ENCODE peak calls at places on chromosome 18, in four cellular contexts. U is IMR-90, G is neural progenitor cell, L is heart left ventricle. N is an unnamed sample.

GRCh38 chr18:48460929-48461583 is 51.9 kb upstream of the ZBTB7C start:
- DNase-seq in U (peak), G (no peak), L (no peak), N (no peak)

GRCh38 chr18:40414155-40414754 is 1540.8 kb upstream of the PIK3C3 start:
- DNase-seq in U (peak), G (no peak), L (no peak), N (no peak)

GRCh38 chr18:26756556-26756955 is 109.0 kb downstream of the AQP4 start:
- DNase-seq in U (no peak), G (no peak), L (no peak), N (no peak)

GRCh38 chr18:44510376-44510775 is 170.3 kb upstream of the SETBP1 start:
- DNase-seq in U (no peak), G (no peak), L (no peak), N (no peak)

GRCh38 chr18:22559414-22560282 is 141.9 kb upstream of the CTAGE1 start:
- DNase-seq in U (peak), G (peak), L (peak), N (no peak)

GRCh38 chr18:907880-908512 is 3.3 kb downstream of the ADCYAP1 start:
- DNase-seq in U (no peak), G (peak), L (no peak), N (no peak)

GRCh38 chr18:34787931-34788532 is 77.9 kb downstream of the DTNA start:
- DNase-seq in U (peak), G (peak), L (peak), N (no peak)

GRCh38 chr18:44741551-44741950 is 60.9 kb downstream of the SETBP1 start:
- DNase-seq in U (no peak), G (no peak), L (no peak), N (no peak)

DNA sequence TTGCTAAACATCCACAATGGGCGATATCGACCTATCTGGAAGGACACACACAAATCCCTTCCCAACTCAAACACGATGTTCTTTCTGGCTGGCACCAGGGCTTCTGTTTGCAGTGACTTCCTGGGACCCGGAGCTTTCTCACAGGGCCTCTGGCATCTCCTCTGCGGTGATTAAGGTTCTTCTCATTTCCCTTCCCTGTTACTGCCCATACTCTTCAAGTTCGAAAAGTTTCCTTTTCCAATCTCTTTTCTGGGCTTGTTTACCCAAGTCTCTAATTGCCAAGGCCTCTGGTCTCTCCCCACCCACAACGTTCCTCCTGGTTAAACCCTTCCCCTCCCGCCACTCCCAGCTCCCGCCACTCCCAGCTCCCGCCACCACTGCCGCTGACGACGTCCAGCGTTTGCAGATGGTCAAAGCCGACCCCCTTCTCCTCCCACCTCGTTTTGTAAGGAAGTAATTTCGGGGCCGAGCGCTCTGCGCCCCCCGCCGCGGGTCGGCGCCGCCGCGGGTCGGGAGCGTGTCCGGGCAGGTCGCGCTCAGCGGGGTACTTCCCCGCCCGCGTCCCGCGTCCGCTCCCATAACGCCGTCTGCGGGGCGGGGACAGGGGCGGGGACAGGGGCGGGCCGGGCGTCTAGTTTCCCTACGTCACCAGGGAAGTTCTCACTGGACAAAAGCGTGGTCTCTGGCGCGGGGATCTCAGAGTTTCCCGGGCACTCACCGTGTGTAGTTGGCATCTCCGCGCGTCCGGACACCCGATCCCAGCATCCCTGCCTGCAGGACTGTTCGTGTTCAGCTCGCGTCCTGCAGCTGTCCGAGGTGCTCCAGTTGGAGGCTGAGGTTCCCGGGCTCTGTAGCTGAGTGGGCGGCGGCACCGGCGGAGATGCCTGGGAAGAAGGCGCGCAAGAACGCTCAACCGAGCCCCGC is at the start of gene PMAIP1:
- DNase-seq in U (peak), G (peak), L (peak), N (peak)
- TF ChIP-seq CTCF in U (no peak), G (no peak), L (no peak), N (no peak)

DNA sequence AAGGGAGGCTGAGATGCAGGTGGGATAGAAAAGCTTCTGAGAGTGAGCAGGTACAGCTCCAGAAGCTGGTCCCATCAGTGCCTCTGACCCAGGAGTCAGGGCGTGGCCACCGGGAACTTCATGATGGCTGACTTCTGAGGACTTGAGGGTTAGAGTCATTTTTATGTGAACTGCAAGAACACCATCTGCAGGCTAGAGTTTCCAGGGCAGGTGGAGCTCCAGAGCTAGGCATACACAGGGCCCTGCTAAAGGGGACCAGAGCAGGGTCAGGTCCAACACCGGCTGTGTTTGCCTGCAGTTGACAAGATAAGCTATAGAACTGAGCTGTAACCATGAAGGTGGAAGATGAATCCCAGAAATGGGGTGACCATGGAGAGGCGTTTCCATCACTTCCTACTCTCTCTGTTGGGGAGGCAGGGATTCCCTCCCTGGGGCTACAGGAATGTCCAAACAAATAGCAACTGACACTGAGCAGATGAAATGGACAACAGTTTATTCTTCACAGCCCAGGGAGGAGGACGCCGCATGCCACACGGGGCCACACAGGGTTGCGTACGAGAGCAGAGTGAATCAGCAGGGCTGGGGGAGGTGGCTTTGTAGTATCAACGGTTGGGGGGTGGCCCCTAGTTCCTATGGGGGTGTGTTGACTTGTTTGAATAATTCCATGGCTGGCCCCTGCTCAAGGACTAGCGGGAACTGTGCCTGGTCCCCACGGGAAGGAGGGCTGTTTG is 77.6 kb upstream of the ZNF516 start:
- DNase-seq in U (no peak), G (no peak), L (no peak), N (no peak)
- TF ChIP-seq CTCF in U (no peak), G (no peak), L (no peak), N (no peak)

DNA sequence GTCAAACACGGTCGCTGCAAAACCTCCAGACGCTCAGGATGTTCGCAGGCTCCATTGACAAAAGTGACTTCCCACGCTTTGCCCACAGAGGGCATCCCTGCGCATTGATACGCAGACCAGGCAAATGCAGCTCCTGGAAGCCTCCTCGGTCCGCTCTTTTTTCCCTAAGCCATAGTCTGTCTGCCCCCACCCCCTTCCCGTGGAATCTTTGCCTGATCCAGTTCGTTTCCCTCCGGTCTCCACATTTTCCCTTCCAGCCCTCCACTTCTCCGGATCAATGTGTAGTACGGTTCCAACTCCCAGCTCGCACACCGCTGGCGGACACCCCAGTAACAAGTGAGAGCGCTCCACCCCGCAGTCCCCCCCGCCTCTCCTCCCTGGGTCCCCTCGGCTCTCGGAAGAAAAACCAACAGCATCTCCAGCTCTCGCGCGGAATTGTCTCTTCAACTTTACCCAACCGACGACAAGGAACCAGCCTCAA is at the start of gene DCC:
- DNase-seq in U (peak), G (peak), L (no peak), N (no peak)
- TF ChIP-seq CTCF in U (peak), G (peak), L (peak), N (no peak)

DNA sequence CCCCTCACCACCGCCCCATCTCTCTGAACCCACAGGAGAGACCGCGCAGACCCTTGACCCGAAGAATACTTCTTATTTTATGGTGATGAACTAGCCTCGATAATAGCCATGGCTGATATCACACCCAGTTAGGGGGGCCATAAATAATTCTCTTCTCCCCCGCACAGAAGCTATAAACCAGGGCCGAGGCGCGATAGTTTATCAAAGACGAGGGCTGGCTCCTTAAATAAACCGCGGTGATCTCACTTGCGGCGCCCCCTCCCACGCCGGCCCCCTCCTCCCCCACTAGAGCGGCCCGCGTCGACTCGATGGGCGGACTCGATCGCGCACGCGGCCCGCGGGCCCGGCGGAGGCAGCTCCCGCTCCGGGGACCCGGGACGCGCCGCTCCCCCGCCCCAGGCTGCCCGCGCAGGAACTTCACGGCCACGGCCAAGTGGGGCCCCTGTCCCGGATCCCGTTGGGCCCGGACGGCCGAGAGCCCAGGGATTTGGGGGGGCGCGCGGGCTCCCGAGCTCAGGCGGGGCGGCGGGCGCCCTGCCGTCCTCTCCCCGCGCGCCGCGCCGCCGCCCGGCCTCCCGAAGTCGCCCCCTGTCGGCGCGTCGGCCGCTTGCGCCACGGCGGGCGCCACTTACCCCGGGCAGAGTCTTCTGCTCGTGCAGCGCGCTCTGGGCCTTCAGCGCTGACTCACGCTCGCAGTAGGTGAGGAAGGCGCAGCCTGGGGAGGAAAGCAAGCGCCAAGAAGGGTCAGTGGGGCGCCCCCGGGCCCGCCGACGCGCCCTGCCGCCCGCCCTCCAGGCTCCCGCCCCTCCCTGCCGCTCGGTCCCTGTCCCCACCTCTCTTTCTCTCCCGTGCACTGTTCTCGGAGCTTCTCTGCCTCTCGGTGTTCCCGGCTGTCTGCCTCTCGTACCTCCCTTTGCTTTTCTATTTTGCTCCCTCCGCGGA is 80.4 kb downstream of the CELF4 start:
- DNase-seq in U (peak), G (peak), L (no peak), N (no peak)
- TF ChIP-seq CTCF in U (peak), G (peak), L (peak), N (no peak)

GRCh38 chr18:24402209-24402785 is 4.7 kb upstream of the OSBPL1A start:
- DNase-seq in U (no peak), G (no peak), L (no peak), N (no peak)
- TF ChIP-seq CTCF in U (peak), G (peak), L (no peak), N (no peak)

DNA sequence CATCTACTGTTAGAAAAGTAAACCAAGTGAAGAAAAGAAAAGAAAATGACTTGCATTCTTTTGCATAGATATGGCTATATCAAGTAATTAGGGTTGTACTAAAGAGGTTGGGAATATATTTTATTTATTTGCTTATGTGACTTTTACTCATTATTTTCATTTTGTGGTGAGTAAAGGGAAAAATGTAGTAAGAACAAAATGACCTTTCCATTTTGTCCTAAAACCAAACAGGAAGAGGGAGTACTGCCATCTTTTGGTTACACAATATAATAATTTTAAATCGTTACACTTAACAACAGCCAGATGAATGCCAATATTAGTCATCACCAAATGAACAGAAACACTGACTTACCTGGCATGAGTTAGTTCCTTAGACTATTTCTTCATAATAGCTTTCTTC is 47.3 kb upstream of the NDUFV2 start:
- DNase-seq in U (peak), G (no peak), L (no peak), N (no peak)
- TF ChIP-seq CTCF in U (peak), G (peak), L (no peak), N (no peak)

GRCh38 chr18:49728542-49728941 is 84.8 kb downstream of the ACAA2 start:
- DNase-seq in U (no peak), G (peak), L (no peak), N (no peak)
- TF ChIP-seq CTCF in U (peak), G (peak), L (peak), N (no peak)

DNA sequence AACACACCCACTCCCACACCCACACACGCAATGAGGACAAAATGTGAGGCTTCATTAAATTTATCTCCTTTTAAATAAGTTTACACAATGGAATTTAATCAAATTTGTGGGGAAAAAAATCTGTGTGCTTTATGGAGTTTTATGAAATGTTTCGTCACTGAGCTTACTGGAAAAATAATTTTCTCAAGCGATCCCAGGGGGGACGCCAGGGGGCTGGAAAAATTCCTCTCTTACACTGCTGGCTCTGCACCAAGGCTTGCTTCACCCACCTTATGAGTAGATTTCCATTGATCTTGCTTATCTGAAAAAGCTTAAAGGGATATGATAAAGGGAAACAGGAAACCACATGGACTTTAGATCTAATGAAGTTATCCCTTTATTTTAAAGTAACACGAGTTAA is 95.5 kb downstream of the CABYR start:
- DNase-seq in U (no peak), G (no peak), L (peak), N (no peak)
- TF ChIP-seq CTCF in U (no peak), G (no peak), L (no peak), N (no peak)

N was measured in activated B cell treated with CpG ODN at 0.5 μM for 24 hours.